ENCODE peak calls at places on chromosomes 3 and 15, in eight cellular contexts. X is activated T-cell treated with anti-CD3 and anti-CD28 coated beads, Interleukin-2, amount 50 U/mL, for 4 hours; A is AG08395; O is Kasumi-1; W is stromal cell of bone marrow; D is fibroblast of lung; Y is NAMALWA; T is activated effector memory CD4-positive, alpha-beta T cell treated with Interleukin-2 at 50 U/mL for 16 hours. V is an unnamed sample.

GRCh38 chr3:48414376-48415250 is 15.3 kb downstream of the PLXNB1 start:
- DNase-seq in X (no peak), A (no peak), O (no peak), W (no peak), D (no peak), Y (no peak), T (no peak), V (peak)

GRCh38 chr3:36381311-36381956 is 1.1 kb downstream of the STAC start:
- DNase-seq in X (no peak), A (peak), O (no peak), W (no peak), D (no peak), Y (no peak), T (no peak), V (no peak)

GRCh38 chr3:147384210-147385058 is 21.9 kb downstream of the ZIC4 start:
- DNase-seq in X (no peak), A (no peak), O (no peak), W (no peak), D (no peak), Y (peak), T (no peak), V (no peak)

GRCh38 chr3:46296826-46297225 is 54.6 kb downstream of the CCR3 start:
- DNase-seq in X (no peak), A (no peak), O (no peak), W (no peak), D (no peak), Y (no peak), T (no peak), V (no peak)

GRCh38 chr3:194259982-194260856 is 90.9 kb downstream of the CPN2 start:
- DNase-seq in X (no peak), A (no peak), O (no peak), W (no peak), D (peak), Y (no peak), T (no peak), V (no peak)

GRCh38 chr3:38655708-38656300 is 6.3 kb upstream of the SCN5A start:
- DNase-seq in X (no peak), A (no peak), O (peak), W (no peak), D (peak), Y (peak), T (no peak), V (peak)

GRCh38 chr3:105375750-105376511 is 9.2 kb downstream of the ALCAM start:
- DNase-seq in X (no peak), A (no peak), O (no peak), W (no peak), D (no peak), Y (no peak), T (no peak), V (no peak)

GRCh38 chr15:23467110-23467600 is 20.1 kb upstream of the GOLGA6L2 start:
- DNase-seq in X (no peak), A (peak), O (no peak), W (peak), D (peak), Y (peak), T (no peak), V (peak)

GRCh38 chr3:105235785-105236184 is 130.9 kb upstream of the ALCAM start:
- DNase-seq in X (no peak), A (no peak), O (no peak), W (no peak), D (no peak), Y (no peak), T (no peak), V (no peak)

GRCh38 chr3:37810788-37811187 is 50.9 kb upstream of the CTDSPL start:
- DNase-seq in X (no peak), A (no peak), O (no peak), W (no peak), D (no peak), Y (no peak), T (no peak), V (no peak)

GRCh38 chr15:52163321-52164190 is 27.6 kb downstream of the GNB5 start:
- DNase-seq in X (peak), A (no peak), O (no peak), W (no peak), D (no peak), Y (peak), T (no peak), V (no peak)

GRCh38 chr3:67605377-67605776 is 49.0 kb downstream of the SUCLG2 start:
- DNase-seq in X (no peak), A (peak), O (no peak), W (peak), D (peak), Y (no peak), T (no peak), V (no peak)

GRCh38 chr15:89649013-89649625 is 6.1 kb downstream of the KIF7 start:
- DNase-seq in X (no peak), A (no peak), O (no peak), W (no peak), D (no peak), Y (no peak), T (no peak), V (peak)

GRCh38 chr15:42059661-42060476 is 34.5 kb downstream of the PLA2G4D start:
- DNase-seq in X (peak), A (peak), O (peak), W (no peak), D (peak), Y (peak), T (peak), V (peak)

GRCh38 chr3:100210777-100211145 is 50.0 kb upstream of the TBC1D23 start:
- DNase-seq in X (no peak), A (peak), O (no peak), W (peak), D (peak), Y (peak), T (no peak), V (peak)

GRCh38 chr15:78353093-78353492 is 12.9 kb downstream of the CRABP1 start:
- DNase-seq in X (no peak), A (peak), O (no peak), W (no peak), D (peak), Y (peak), T (no peak), V (no peak)